ENCODE peak calls at places on chromosome 17, in nine cellular contexts. One of them, this sample, is unnamed.

GRCh38 chr17:80761421-80761871 is 216.8 kb downstream of the RPTOR start:
- DNase-seq in cardiac fibroblast: peak
- DNase-seq in hepatocyte: peak
- DNase-seq in bronchial epithelial cell: peak
- DNase-seq in cardiac muscle cell: peak
- DNase-seq in foreskin fibroblast: peak
- DNase-seq in thoracic aorta: no peak
- DNase-seq in H1: no peak
- DNase-seq in astrocyte: peak
- DNase-seq in this sample: peak

GRCh38 chr17:12730421-12730820 is 58.9 kb upstream of the ARHGAP44 start:
- DNase-seq in bronchial epithelial cell: no peak
- DNase-seq in foreskin fibroblast: no peak
- DNase-seq in astrocyte: no peak
- DNase-seq in cardiac muscle cell: no peak
- DNase-seq in cardiac fibroblast: peak
- DNase-seq in hepatocyte: no peak
- DNase-seq in thoracic aorta: no peak
- DNase-seq in H1: no peak
- DNase-seq in this sample: no peak

GRCh38 chr17:28174352-28175046 is 132.0 kb downstream of the NLK start:
- DNase-seq in bronchial epithelial cell: peak
- DNase-seq in hepatocyte: no peak
- DNase-seq in H1: no peak
- DNase-seq in foreskin fibroblast: no peak
- DNase-seq in thoracic aorta: no peak
- DNase-seq in cardiac muscle cell: no peak
- DNase-seq in astrocyte: no peak
- DNase-seq in cardiac fibroblast: peak
- DNase-seq in this sample: peak

GRCh38 chr17:74391771-74392170 is 24.5 kb downstream of the GPR142 start:
- DNase-seq in H1: no peak
- DNase-seq in cardiac fibroblast: no peak
- DNase-seq in cardiac muscle cell: no peak
- DNase-seq in foreskin fibroblast: no peak
- DNase-seq in astrocyte: no peak
- DNase-seq in thoracic aorta: no peak
- DNase-seq in hepatocyte: no peak
- DNase-seq in bronchial epithelial cell: no peak
- DNase-seq in this sample: no peak

GRCh38 chr17:62631936-62632924 is 4.8 kb downstream of the MRC2 start:
- DNase-seq in cardiac fibroblast: no peak
- DNase-seq in hepatocyte: no peak
- DNase-seq in bronchial epithelial cell: no peak
- DNase-seq in H1: no peak
- DNase-seq in astrocyte: no peak
- DNase-seq in thoracic aorta: no peak
- DNase-seq in foreskin fibroblast: no peak
- DNase-seq in cardiac muscle cell: no peak
- DNase-seq in this sample: no peak

GRCh38 chr17:11240041-11240801 is 792 bp upstream of the SHISA6 start:
- DNase-seq in cardiac muscle cell: no peak
- DNase-seq in foreskin fibroblast: no peak
- DNase-seq in astrocyte: no peak
- DNase-seq in cardiac fibroblast: no peak
- DNase-seq in H1: no peak
- DNase-seq in thoracic aorta: no peak
- DNase-seq in bronchial epithelial cell: no peak
- DNase-seq in hepatocyte: peak
- DNase-seq in this sample: no peak

GRCh38 chr17:82424001-82424862 is 5.8 kb upstream of the OGFOD3 start:
- DNase-seq in cardiac fibroblast: peak
- DNase-seq in H1: no peak
- DNase-seq in astrocyte: peak
- DNase-seq in bronchial epithelial cell: peak
- DNase-seq in foreskin fibroblast: peak
- DNase-seq in cardiac muscle cell: peak
- DNase-seq in hepatocyte: no peak
- DNase-seq in thoracic aorta: no peak
- DNase-seq in this sample: peak

GRCh38 chr17:3773966-3774365 is 27.0 kb downstream of the ITGAE start:
- DNase-seq in cardiac muscle cell: no peak
- DNase-seq in cardiac fibroblast: no peak
- DNase-seq in foreskin fibroblast: no peak
- DNase-seq in astrocyte: no peak
- DNase-seq in bronchial epithelial cell: no peak
- DNase-seq in H1: no peak
- DNase-seq in hepatocyte: no peak
- DNase-seq in thoracic aorta: no peak
- DNase-seq in this sample: no peak

GRCh38 chr17:43092891-43093290 is 32.3 kb downstream of the BRCA1 start:
- DNase-seq in cardiac fibroblast: peak
- DNase-seq in thoracic aorta: no peak
- DNase-seq in hepatocyte: no peak
- DNase-seq in H1: no peak
- DNase-seq in astrocyte: peak
- DNase-seq in cardiac muscle cell: peak
- DNase-seq in foreskin fibroblast: peak
- DNase-seq in bronchial epithelial cell: no peak
- DNase-seq in this sample: no peak

GRCh38 chr17:81621494-81622230 is 15.2 kb downstream of the NPLOC4 start:
- DNase-seq in bronchial epithelial cell: no peak
- DNase-seq in thoracic aorta: no peak
- DNase-seq in hepatocyte: no peak
- DNase-seq in cardiac fibroblast: no peak
- DNase-seq in foreskin fibroblast: no peak
- DNase-seq in astrocyte: no peak
- DNase-seq in cardiac muscle cell: no peak
- DNase-seq in H1: no peak
- DNase-seq in this sample: no peak

GRCh38 chr17:41271858-41272257 is 3.6 kb upstream of the KRTAP9-7 start:
- DNase-seq in bronchial epithelial cell: no peak
- DNase-seq in cardiac muscle cell: no peak
- DNase-seq in foreskin fibroblast: no peak
- DNase-seq in thoracic aorta: no peak
- DNase-seq in hepatocyte: no peak
- DNase-seq in cardiac fibroblast: no peak
- DNase-seq in H1: no peak
- DNase-seq in astrocyte: no peak
- DNase-seq in this sample: no peak

GRCh38 chr17:57554826-57555635 is 190.1 kb downstream of the CCDC182 start:
- DNase-seq in cardiac fibroblast: no peak
- DNase-seq in bronchial epithelial cell: no peak
- DNase-seq in hepatocyte: no peak
- DNase-seq in foreskin fibroblast: no peak
- DNase-seq in astrocyte: no peak
- DNase-seq in cardiac muscle cell: no peak
- DNase-seq in H1: no peak
- DNase-seq in thoracic aorta: no peak
- DNase-seq in this sample: no peak

GRCh38 chr17:19359151-19359550 is 3.4 kb downstream of the B9D1 start:
- DNase-seq in astrocyte: no peak
- DNase-seq in cardiac fibroblast: no peak
- DNase-seq in H1: no peak
- DNase-seq in cardiac muscle cell: no peak
- DNase-seq in foreskin fibroblast: no peak
- DNase-seq in hepatocyte: no peak
- DNase-seq in bronchial epithelial cell: no peak
- DNase-seq in thoracic aorta: no peak
- DNase-seq in this sample: no peak

GRCh38 chr17:1829189-1829578 is 518 bp downstream of the SMYD4 start:
- DNase-seq in foreskin fibroblast: peak
- DNase-seq in cardiac fibroblast: peak
- DNase-seq in hepatocyte: peak
- DNase-seq in astrocyte: no peak
- DNase-seq in bronchial epithelial cell: no peak
- DNase-seq in cardiac muscle cell: peak
- DNase-seq in H1: no peak
- DNase-seq in thoracic aorta: no peak
- DNase-seq in this sample: peak

DNA sequence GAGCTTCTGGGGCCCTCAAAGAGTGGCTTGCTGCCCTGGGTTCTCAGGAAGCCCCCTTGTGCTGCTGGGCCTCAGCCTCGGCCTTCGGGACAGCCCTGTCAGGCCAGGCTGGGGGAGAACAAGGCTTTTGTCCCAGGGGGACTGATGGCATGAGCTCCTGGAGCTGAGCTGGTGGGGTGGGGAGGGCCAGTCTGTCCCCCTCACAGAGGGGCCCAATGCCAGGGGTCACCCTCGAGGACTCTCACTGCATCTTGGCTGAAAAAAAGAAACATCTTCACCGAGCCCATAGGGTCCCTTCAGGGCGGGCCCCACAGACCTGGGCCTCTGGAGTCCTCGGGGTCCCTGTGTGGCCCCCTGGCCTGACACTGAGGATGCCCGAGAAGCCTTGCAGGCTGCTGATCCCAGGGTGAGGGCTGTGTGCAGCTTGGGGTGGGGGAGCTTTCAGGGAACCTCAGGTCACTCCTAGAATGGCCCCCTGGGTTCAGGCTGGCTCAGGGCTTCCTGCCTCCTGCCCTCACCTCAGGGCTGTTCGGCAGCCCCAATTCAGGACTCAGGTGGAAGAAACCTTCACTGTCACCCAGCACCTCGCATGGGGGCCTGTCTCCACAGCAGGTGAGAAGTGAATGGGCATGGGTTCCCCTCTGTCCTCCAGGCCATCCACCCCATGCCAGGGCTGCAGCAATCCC is 90.5 kb downstream of the TNFRSF13B start:
- DNase-seq in thoracic aorta: no peak
- DNase-seq in H1: no peak
- DNase-seq in cardiac fibroblast: no peak
- DNase-seq in astrocyte: no peak
- DNase-seq in foreskin fibroblast: no peak
- DNase-seq in bronchial epithelial cell: no peak
- DNase-seq in cardiac muscle cell: no peak
- DNase-seq in hepatocyte: no peak
- DNase-seq in this sample: no peak
- TF ChIP-seq CTCF in thoracic aorta: no peak
- TF ChIP-seq CTCF in H1: no peak
- TF ChIP-seq CTCF in cardiac fibroblast: no peak
- TF ChIP-seq CTCF in astrocyte: no peak
- TF ChIP-seq CTCF in foreskin fibroblast: no peak
- TF ChIP-seq CTCF in bronchial epithelial cell: no peak
- TF ChIP-seq CTCF in cardiac muscle cell: no peak
- TF ChIP-seq CTCF in hepatocyte: no peak
- TF ChIP-seq CTCF in this sample: no peak

GRCh38 chr17:78123258-78123929 is 5.2 kb downstream of the TMC6 start:
- DNase-seq in astrocyte: no peak
- DNase-seq in thoracic aorta: no peak
- DNase-seq in hepatocyte: no peak
- DNase-seq in foreskin fibroblast: no peak
- DNase-seq in bronchial epithelial cell: no peak
- DNase-seq in H1: no peak
- DNase-seq in cardiac fibroblast: no peak
- DNase-seq in cardiac muscle cell: no peak
- DNase-seq in this sample: no peak
- H3K4me3 ChIP-seq in astrocyte: no peak
- H3K4me3 ChIP-seq in thoracic aorta: no peak
- H3K4me3 ChIP-seq in hepatocyte: no peak
- H3K4me3 ChIP-seq in foreskin fibroblast: no peak
- H3K4me3 ChIP-seq in bronchial epithelial cell: no peak
- H3K4me3 ChIP-seq in H1: no peak
- H3K4me3 ChIP-seq in cardiac fibroblast: no peak
- H3K4me3 ChIP-seq in cardiac muscle cell: no peak
- H3K4me3 ChIP-seq in this sample: no peak

GRCh38 chr17:78125138-78125913 is 3.2 kb downstream of the TMC6 start:
- DNase-seq in astrocyte: no peak
- DNase-seq in hepatocyte: no peak
- DNase-seq in H1: no peak
- DNase-seq in thoracic aorta: no peak
- DNase-seq in cardiac muscle cell: no peak
- DNase-seq in cardiac fibroblast: no peak
- DNase-seq in bronchial epithelial cell: no peak
- DNase-seq in foreskin fibroblast: no peak
- DNase-seq in this sample: no peak

GRCh38 chr17:78124836-78125137 is 3.8 kb downstream of the TMC6 start:
- DNase-seq in cardiac fibroblast: no peak
- DNase-seq in H1: no peak
- DNase-seq in bronchial epithelial cell: no peak
- DNase-seq in astrocyte: no peak
- DNase-seq in cardiac muscle cell: no peak
- DNase-seq in hepatocyte: no peak
- DNase-seq in thoracic aorta: no peak
- DNase-seq in foreskin fibroblast: no peak
- DNase-seq in this sample: no peak

GRCh38 chr17:78122991-78123249 is 5.6 kb downstream of the TMC6 start:
- DNase-seq in bronchial epithelial cell: no peak
- DNase-seq in hepatocyte: no peak
- DNase-seq in foreskin fibroblast: no peak
- DNase-seq in cardiac fibroblast: no peak
- DNase-seq in astrocyte: no peak
- DNase-seq in cardiac muscle cell: no peak
- DNase-seq in H1: no peak
- DNase-seq in thoracic aorta: no peak
- DNase-seq in this sample: no peak

GRCh38 chr17:78122221-78122990 is 6.1 kb downstream of the TMC6 start:
- DNase-seq in foreskin fibroblast: no peak
- DNase-seq in thoracic aorta: no peak
- DNase-seq in cardiac muscle cell: no peak
- DNase-seq in astrocyte: no peak
- DNase-seq in hepatocyte: no peak
- DNase-seq in H1: no peak
- DNase-seq in cardiac fibroblast: no peak
- DNase-seq in bronchial epithelial cell: no peak
- DNase-seq in this sample: no peak

GRCh38 chr17:78124081-78124835 is 4.3 kb downstream of the TMC6 start:
- DNase-seq in H1: no peak
- DNase-seq in cardiac fibroblast: no peak
- DNase-seq in cardiac muscle cell: no peak
- DNase-seq in bronchial epithelial cell: no peak
- DNase-seq in hepatocyte: no peak
- DNase-seq in astrocyte: no peak
- DNase-seq in foreskin fibroblast: no peak
- DNase-seq in thoracic aorta: no peak
- DNase-seq in this sample: no peak
- TF ChIP-seq CTCF in H1: no peak
- TF ChIP-seq CTCF in cardiac fibroblast: no peak
- TF ChIP-seq CTCF in cardiac muscle cell: no peak
- TF ChIP-seq CTCF in bronchial epithelial cell: no peak
- TF ChIP-seq CTCF in hepatocyte: no peak
- TF ChIP-seq CTCF in astrocyte: no peak
- TF ChIP-seq CTCF in foreskin fibroblast: no peak
- TF ChIP-seq CTCF in thoracic aorta: no peak
- TF ChIP-seq CTCF in this sample: no peak

DNA sequence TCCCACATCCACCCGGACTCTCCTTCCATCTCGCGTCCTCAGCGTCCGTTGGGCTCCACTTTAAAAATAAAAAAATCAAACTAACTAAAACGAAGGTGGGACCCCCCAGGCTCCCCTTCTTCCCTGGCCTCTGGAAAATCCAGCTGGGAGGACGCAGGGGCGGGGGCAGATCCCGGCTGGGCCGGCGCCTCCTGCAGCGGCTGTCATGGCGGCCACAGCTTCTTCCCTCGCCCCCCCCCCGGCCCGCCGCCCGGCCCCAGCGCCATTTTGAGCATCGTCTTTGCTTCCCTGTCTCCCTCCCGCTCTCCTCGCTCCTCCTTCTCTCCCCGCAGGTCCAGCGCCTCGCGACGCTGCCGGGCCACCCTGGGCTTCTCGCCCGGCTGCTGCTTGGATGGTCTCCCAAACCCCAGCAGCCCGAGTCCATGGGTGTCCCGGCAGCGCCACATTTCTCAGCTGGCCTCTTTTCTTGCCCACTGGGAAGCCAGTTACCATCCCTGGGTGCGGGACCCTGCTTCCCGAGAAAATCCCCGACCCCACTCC is 3.3 kb downstream of the HOXB2 start:
- DNase-seq in thoracic aorta: no peak
- DNase-seq in cardiac fibroblast: peak
- DNase-seq in cardiac muscle cell: peak
- DNase-seq in astrocyte: no peak
- DNase-seq in hepatocyte: peak
- DNase-seq in H1: no peak
- DNase-seq in bronchial epithelial cell: no peak
- DNase-seq in foreskin fibroblast: no peak
- DNase-seq in this sample: peak
- H3K4me3 ChIP-seq in thoracic aorta: peak
- H3K4me3 ChIP-seq in cardiac fibroblast: peak
- H3K4me3 ChIP-seq in cardiac muscle cell: peak
- H3K4me3 ChIP-seq in astrocyte: peak
- H3K4me3 ChIP-seq in hepatocyte: peak
- H3K4me3 ChIP-seq in H1: peak
- H3K4me3 ChIP-seq in bronchial epithelial cell: no peak
- H3K4me3 ChIP-seq in foreskin fibroblast: peak
- H3K4me3 ChIP-seq in this sample: peak